ENCODE peak calls at places on chromosome 19, in six cellular contexts. One of them, this sample, is unnamed.

GRCh38 chr19:35090795-35091214 is 24.8 kb upstream of the FXYD3 start:
- DNase-seq in natural killer cell treated with Interleukin-12 subunit alpha and Interleukin-12 subunit beta and Interleukin-15 and Interleukin-18, amount 100 ng/mL, for 72 hours: no peak
- DNase-seq in AG10803: no peak
- DNase-seq in choroid plexus epithelial cell: no peak
- DNase-seq in stimulated activated CD8-positive, alpha-beta memory T cell treated with anti-CD3 and anti-CD28 coated beads, Interleukin-4, amount 100 ng/mL, for 1 hour: no peak
- DNase-seq in HFF-Myc: no peak
- DNase-seq in this sample: no peak

GRCh38 chr19:17772172-17772571 is 20.9 kb downstream of the FCHO1 start:
- DNase-seq in natural killer cell treated with Interleukin-12 subunit alpha and Interleukin-12 subunit beta and Interleukin-15 and Interleukin-18, amount 100 ng/mL, for 72 hours: no peak
- DNase-seq in AG10803: peak
- DNase-seq in choroid plexus epithelial cell: peak
- DNase-seq in stimulated activated CD8-positive, alpha-beta memory T cell treated with anti-CD3 and anti-CD28 coated beads, Interleukin-4, amount 100 ng/mL, for 1 hour: no peak
- DNase-seq in HFF-Myc: no peak
- DNase-seq in this sample: peak

GRCh38 chr19:42242071-42242511 is 311 bp downstream of the GSK3A start:
- DNase-seq in natural killer cell treated with Interleukin-12 subunit alpha and Interleukin-12 subunit beta and Interleukin-15 and Interleukin-18, amount 100 ng/mL, for 72 hours: peak
- DNase-seq in AG10803: peak
- DNase-seq in choroid plexus epithelial cell: peak
- DNase-seq in stimulated activated CD8-positive, alpha-beta memory T cell treated with anti-CD3 and anti-CD28 coated beads, Interleukin-4, amount 100 ng/mL, for 1 hour: no peak
- DNase-seq in HFF-Myc: no peak
- DNase-seq in this sample: no peak

GRCh38 chr19:9727644-9728043 is 40.9 kb downstream of the ZNF846 start:
- DNase-seq in natural killer cell treated with Interleukin-12 subunit alpha and Interleukin-12 subunit beta and Interleukin-15 and Interleukin-18, amount 100 ng/mL, for 72 hours: no peak
- DNase-seq in AG10803: no peak
- DNase-seq in choroid plexus epithelial cell: no peak
- DNase-seq in stimulated activated CD8-positive, alpha-beta memory T cell treated with anti-CD3 and anti-CD28 coated beads, Interleukin-4, amount 100 ng/mL, for 1 hour: no peak
- DNase-seq in HFF-Myc: no peak
- DNase-seq in this sample: no peak

GRCh38 chr19:7917292-7918061 is 2.7 kb upstream of the SNAPC2 start:
- DNase-seq in natural killer cell treated with Interleukin-12 subunit alpha and Interleukin-12 subunit beta and Interleukin-15 and Interleukin-18, amount 100 ng/mL, for 72 hours: no peak
- DNase-seq in AG10803: peak
- DNase-seq in choroid plexus epithelial cell: peak
- DNase-seq in stimulated activated CD8-positive, alpha-beta memory T cell treated with anti-CD3 and anti-CD28 coated beads, Interleukin-4, amount 100 ng/mL, for 1 hour: no peak
- DNase-seq in HFF-Myc: no peak
- DNase-seq in this sample: peak

GRCh38 chr19:52959613-52960295 is 2.9 kb downstream of the ZNF816 start:
- DNase-seq in natural killer cell treated with Interleukin-12 subunit alpha and Interleukin-12 subunit beta and Interleukin-15 and Interleukin-18, amount 100 ng/mL, for 72 hours: no peak
- DNase-seq in AG10803: no peak
- DNase-seq in choroid plexus epithelial cell: no peak
- DNase-seq in stimulated activated CD8-positive, alpha-beta memory T cell treated with anti-CD3 and anti-CD28 coated beads, Interleukin-4, amount 100 ng/mL, for 1 hour: no peak
- DNase-seq in HFF-Myc: no peak
- DNase-seq in this sample: no peak

GRCh38 chr19:14139944-14140343 is 3.6 kb upstream of the ASF1B start:
- DNase-seq in natural killer cell treated with Interleukin-12 subunit alpha and Interleukin-12 subunit beta and Interleukin-15 and Interleukin-18, amount 100 ng/mL, for 72 hours: no peak
- DNase-seq in AG10803: no peak
- DNase-seq in choroid plexus epithelial cell: no peak
- DNase-seq in stimulated activated CD8-positive, alpha-beta memory T cell treated with anti-CD3 and anti-CD28 coated beads, Interleukin-4, amount 100 ng/mL, for 1 hour: no peak
- DNase-seq in HFF-Myc: peak
- DNase-seq in this sample: peak

GRCh38 chr19:55809381-55810058 is 22.3 kb downstream of the NLRP11 start:
- DNase-seq in natural killer cell treated with Interleukin-12 subunit alpha and Interleukin-12 subunit beta and Interleukin-15 and Interleukin-18, amount 100 ng/mL, for 72 hours: no peak
- DNase-seq in AG10803: peak
- DNase-seq in choroid plexus epithelial cell: peak
- DNase-seq in stimulated activated CD8-positive, alpha-beta memory T cell treated with anti-CD3 and anti-CD28 coated beads, Interleukin-4, amount 100 ng/mL, for 1 hour: no peak
- DNase-seq in HFF-Myc: peak
- DNase-seq in this sample: peak

GRCh38 chr19:40241809-40242384 is 15.4 kb upstream of the CCNP start:
- DNase-seq in natural killer cell treated with Interleukin-12 subunit alpha and Interleukin-12 subunit beta and Interleukin-15 and Interleukin-18, amount 100 ng/mL, for 72 hours: peak
- DNase-seq in AG10803: no peak
- DNase-seq in choroid plexus epithelial cell: no peak
- DNase-seq in stimulated activated CD8-positive, alpha-beta memory T cell treated with anti-CD3 and anti-CD28 coated beads, Interleukin-4, amount 100 ng/mL, for 1 hour: no peak
- DNase-seq in HFF-Myc: no peak
- DNase-seq in this sample: no peak

GRCh38 chr19:3670796-3671679 is 29.2 kb downstream of the PIP5K1C start:
- DNase-seq in natural killer cell treated with Interleukin-12 subunit alpha and Interleukin-12 subunit beta and Interleukin-15 and Interleukin-18, amount 100 ng/mL, for 72 hours: peak
- DNase-seq in AG10803: peak
- DNase-seq in choroid plexus epithelial cell: peak
- DNase-seq in stimulated activated CD8-positive, alpha-beta memory T cell treated with anti-CD3 and anti-CD28 coated beads, Interleukin-4, amount 100 ng/mL, for 1 hour: no peak
- DNase-seq in HFF-Myc: no peak
- DNase-seq in this sample: peak

GRCh38 chr19:13623686-13624405 is 117.6 kb upstream of the CACNA1A start:
- DNase-seq in natural killer cell treated with Interleukin-12 subunit alpha and Interleukin-12 subunit beta and Interleukin-15 and Interleukin-18, amount 100 ng/mL, for 72 hours: no peak
- DNase-seq in AG10803: no peak
- DNase-seq in choroid plexus epithelial cell: no peak
- DNase-seq in stimulated activated CD8-positive, alpha-beta memory T cell treated with anti-CD3 and anti-CD28 coated beads, Interleukin-4, amount 100 ng/mL, for 1 hour: no peak
- DNase-seq in HFF-Myc: no peak
- DNase-seq in this sample: no peak

GRCh38 chr19:8335343-8336071 is 7.6 kb downstream of the KANK3 start:
- DNase-seq in natural killer cell treated with Interleukin-12 subunit alpha and Interleukin-12 subunit beta and Interleukin-15 and Interleukin-18, amount 100 ng/mL, for 72 hours: no peak
- DNase-seq in AG10803: no peak
- DNase-seq in choroid plexus epithelial cell: no peak
- DNase-seq in stimulated activated CD8-positive, alpha-beta memory T cell treated with anti-CD3 and anti-CD28 coated beads, Interleukin-4, amount 100 ng/mL, for 1 hour: no peak
- DNase-seq in HFF-Myc: no peak
- DNase-seq in this sample: no peak

GRCh38 chr19:2249880-2250764 is 999 bp downstream of the AMH start:
- DNase-seq in natural killer cell treated with Interleukin-12 subunit alpha and Interleukin-12 subunit beta and Interleukin-15 and Interleukin-18, amount 100 ng/mL, for 72 hours: no peak
- DNase-seq in AG10803: no peak
- DNase-seq in choroid plexus epithelial cell: no peak
- DNase-seq in stimulated activated CD8-positive, alpha-beta memory T cell treated with anti-CD3 and anti-CD28 coated beads, Interleukin-4, amount 100 ng/mL, for 1 hour: no peak
- DNase-seq in HFF-Myc: no peak
- DNase-seq in this sample: no peak

GRCh38 chr19:48203794-48204628 is 33.5 kb downstream of the ZSWIM9 start:
- DNase-seq in natural killer cell treated with Interleukin-12 subunit alpha and Interleukin-12 subunit beta and Interleukin-15 and Interleukin-18, amount 100 ng/mL, for 72 hours: peak
- DNase-seq in AG10803: peak
- DNase-seq in choroid plexus epithelial cell: peak
- DNase-seq in stimulated activated CD8-positive, alpha-beta memory T cell treated with anti-CD3 and anti-CD28 coated beads, Interleukin-4, amount 100 ng/mL, for 1 hour: peak
- DNase-seq in HFF-Myc: peak
- DNase-seq in this sample: peak

GRCh38 chr19:55258476-55258827 is 365 bp downstream of the PPP6R1 start:
- DNase-seq in natural killer cell treated with Interleukin-12 subunit alpha and Interleukin-12 subunit beta and Interleukin-15 and Interleukin-18, amount 100 ng/mL, for 72 hours: peak
- DNase-seq in AG10803: no peak
- DNase-seq in choroid plexus epithelial cell: no peak
- DNase-seq in stimulated activated CD8-positive, alpha-beta memory T cell treated with anti-CD3 and anti-CD28 coated beads, Interleukin-4, amount 100 ng/mL, for 1 hour: no peak
- DNase-seq in HFF-Myc: no peak
- DNase-seq in this sample: no peak

GRCh38 chr19:12672744-12673143 is 6.1 kb downstream of the WDR83 start:
- DNase-seq in natural killer cell treated with Interleukin-12 subunit alpha and Interleukin-12 subunit beta and Interleukin-15 and Interleukin-18, amount 100 ng/mL, for 72 hours: no peak
- DNase-seq in AG10803: no peak
- DNase-seq in choroid plexus epithelial cell: no peak
- DNase-seq in stimulated activated CD8-positive, alpha-beta memory T cell treated with anti-CD3 and anti-CD28 coated beads, Interleukin-4, amount 100 ng/mL, for 1 hour: no peak
- DNase-seq in HFF-Myc: no peak
- DNase-seq in this sample: no peak

GRCh38 chr19:41886761-41887710 is 4.1 kb downstream of the ARHGEF1 start:
- DNase-seq in natural killer cell treated with Interleukin-12 subunit alpha and Interleukin-12 subunit beta and Interleukin-15 and Interleukin-18, amount 100 ng/mL, for 72 hours: peak
- DNase-seq in AG10803: no peak
- DNase-seq in choroid plexus epithelial cell: no peak
- DNase-seq in stimulated activated CD8-positive, alpha-beta memory T cell treated with anti-CD3 and anti-CD28 coated beads, Interleukin-4, amount 100 ng/mL, for 1 hour: peak
- DNase-seq in HFF-Myc: no peak
- DNase-seq in this sample: no peak

GRCh38 chr19:3234800-3235199 is 10.3 kb downstream of the CELF5 start:
- DNase-seq in natural killer cell treated with Interleukin-12 subunit alpha and Interleukin-12 subunit beta and Interleukin-15 and Interleukin-18, amount 100 ng/mL, for 72 hours: no peak
- DNase-seq in AG10803: no peak
- DNase-seq in choroid plexus epithelial cell: no peak
- DNase-seq in stimulated activated CD8-positive, alpha-beta memory T cell treated with anti-CD3 and anti-CD28 coated beads, Interleukin-4, amount 100 ng/mL, for 1 hour: no peak
- DNase-seq in HFF-Myc: no peak
- DNase-seq in this sample: no peak

GRCh38 chr19:35811317-35812219 is 1.1 kb downstream of the PRODH2 start:
- DNase-seq in natural killer cell treated with Interleukin-12 subunit alpha and Interleukin-12 subunit beta and Interleukin-15 and Interleukin-18, amount 100 ng/mL, for 72 hours: no peak
- DNase-seq in AG10803: no peak
- DNase-seq in choroid plexus epithelial cell: no peak
- DNase-seq in stimulated activated CD8-positive, alpha-beta memory T cell treated with anti-CD3 and anti-CD28 coated beads, Interleukin-4, amount 100 ng/mL, for 1 hour: no peak
- DNase-seq in HFF-Myc: no peak
- DNase-seq in this sample: no peak

GRCh38 chr19:15136234-15136954 is 29.2 kb downstream of the SYDE1 start:
- DNase-seq in natural killer cell treated with Interleukin-12 subunit alpha and Interleukin-12 subunit beta and Interleukin-15 and Interleukin-18, amount 100 ng/mL, for 72 hours: no peak
- DNase-seq in AG10803: no peak
- DNase-seq in choroid plexus epithelial cell: peak
- DNase-seq in stimulated activated CD8-positive, alpha-beta memory T cell treated with anti-CD3 and anti-CD28 coated beads, Interleukin-4, amount 100 ng/mL, for 1 hour: no peak
- DNase-seq in HFF-Myc: no peak
- DNase-seq in this sample: no peak

GRCh38 chr19:53520547-53521372 is 17.2 kb upstream of the ZNF331 start:
- DNase-seq in natural killer cell treated with Interleukin-12 subunit alpha and Interleukin-12 subunit beta and Interleukin-15 and Interleukin-18, amount 100 ng/mL, for 72 hours: peak
- DNase-seq in AG10803: peak
- DNase-seq in choroid plexus epithelial cell: peak
- DNase-seq in stimulated activated CD8-positive, alpha-beta memory T cell treated with anti-CD3 and anti-CD28 coated beads, Interleukin-4, amount 100 ng/mL, for 1 hour: peak
- DNase-seq in HFF-Myc: peak
- DNase-seq in this sample: peak

GRCh38 chr19:10269333-10270179 is 1.4 kb upstream of the ICAM1 start:
- DNase-seq in natural killer cell treated with Interleukin-12 subunit alpha and Interleukin-12 subunit beta and Interleukin-15 and Interleukin-18, amount 100 ng/mL, for 72 hours: peak
- DNase-seq in AG10803: peak
- DNase-seq in choroid plexus epithelial cell: peak
- DNase-seq in stimulated activated CD8-positive, alpha-beta memory T cell treated with anti-CD3 and anti-CD28 coated beads, Interleukin-4, amount 100 ng/mL, for 1 hour: peak
- DNase-seq in HFF-Myc: no peak
- DNase-seq in this sample: peak

GRCh38 chr19:2173841-2174577 is 10.3 kb downstream of the DOT1L start:
- DNase-seq in natural killer cell treated with Interleukin-12 subunit alpha and Interleukin-12 subunit beta and Interleukin-15 and Interleukin-18, amount 100 ng/mL, for 72 hours: no peak
- DNase-seq in AG10803: no peak
- DNase-seq in choroid plexus epithelial cell: peak
- DNase-seq in stimulated activated CD8-positive, alpha-beta memory T cell treated with anti-CD3 and anti-CD28 coated beads, Interleukin-4, amount 100 ng/mL, for 1 hour: no peak
- DNase-seq in HFF-Myc: no peak
- DNase-seq in this sample: no peak

GRCh38 chr19:48896191-48896720 is 2.3 kb downstream of the TULP2 start:
- DNase-seq in natural killer cell treated with Interleukin-12 subunit alpha and Interleukin-12 subunit beta and Interleukin-15 and Interleukin-18, amount 100 ng/mL, for 72 hours: no peak
- DNase-seq in AG10803: peak
- DNase-seq in choroid plexus epithelial cell: peak
- DNase-seq in stimulated activated CD8-positive, alpha-beta memory T cell treated with anti-CD3 and anti-CD28 coated beads, Interleukin-4, amount 100 ng/mL, for 1 hour: no peak
- DNase-seq in HFF-Myc: no peak
- DNase-seq in this sample: no peak

GRCh38 chr19:6772028-6772865 is at the start of gene VAV1:
- DNase-seq in natural killer cell treated with Interleukin-12 subunit alpha and Interleukin-12 subunit beta and Interleukin-15 and Interleukin-18, amount 100 ng/mL, for 72 hours: peak
- DNase-seq in AG10803: no peak
- DNase-seq in choroid plexus epithelial cell: no peak
- DNase-seq in stimulated activated CD8-positive, alpha-beta memory T cell treated with anti-CD3 and anti-CD28 coated beads, Interleukin-4, amount 100 ng/mL, for 1 hour: peak
- DNase-seq in HFF-Myc: no peak
- DNase-seq in this sample: no peak

GRCh38 chr19:41248895-41249294 is 15.3 kb upstream of the HNRNPUL1 start:
- DNase-seq in natural killer cell treated with Interleukin-12 subunit alpha and Interleukin-12 subunit beta and Interleukin-15 and Interleukin-18, amount 100 ng/mL, for 72 hours: no peak
- DNase-seq in AG10803: no peak
- DNase-seq in choroid plexus epithelial cell: no peak
- DNase-seq in stimulated activated CD8-positive, alpha-beta memory T cell treated with anti-CD3 and anti-CD28 coated beads, Interleukin-4, amount 100 ng/mL, for 1 hour: no peak
- DNase-seq in HFF-Myc: no peak
- DNase-seq in this sample: no peak

GRCh38 chr19:38831142-38831605 is 420 bp downstream of the ECH1 start:
- DNase-seq in natural killer cell treated with Interleukin-12 subunit alpha and Interleukin-12 subunit beta and Interleukin-15 and Interleukin-18, amount 100 ng/mL, for 72 hours: peak
- DNase-seq in AG10803: peak
- DNase-seq in choroid plexus epithelial cell: peak
- DNase-seq in stimulated activated CD8-positive, alpha-beta memory T cell treated with anti-CD3 and anti-CD28 coated beads, Interleukin-4, amount 100 ng/mL, for 1 hour: no peak
- DNase-seq in HFF-Myc: no peak
- DNase-seq in this sample: peak

GRCh38 chr19:30669329-30670010 is 297.3 kb downstream of the ZNF536 start:
- DNase-seq in natural killer cell treated with Interleukin-12 subunit alpha and Interleukin-12 subunit beta and Interleukin-15 and Interleukin-18, amount 100 ng/mL, for 72 hours: no peak
- DNase-seq in AG10803: peak
- DNase-seq in choroid plexus epithelial cell: peak
- DNase-seq in stimulated activated CD8-positive, alpha-beta memory T cell treated with anti-CD3 and anti-CD28 coated beads, Interleukin-4, amount 100 ng/mL, for 1 hour: peak
- DNase-seq in HFF-Myc: no peak
- DNase-seq in this sample: peak

GRCh38 chr19:58085348-58085875 is 12.6 kb downstream of the ZSCAN18 start:
- DNase-seq in natural killer cell treated with Interleukin-12 subunit alpha and Interleukin-12 subunit beta and Interleukin-15 and Interleukin-18, amount 100 ng/mL, for 72 hours: no peak
- DNase-seq in AG10803: no peak
- DNase-seq in choroid plexus epithelial cell: no peak
- DNase-seq in stimulated activated CD8-positive, alpha-beta memory T cell treated with anti-CD3 and anti-CD28 coated beads, Interleukin-4, amount 100 ng/mL, for 1 hour: no peak
- DNase-seq in HFF-Myc: no peak
- DNase-seq in this sample: no peak

GRCh38 chr19:46533085-46534081 is 37.7 kb upstream of the PNMA8B start:
- DNase-seq in natural killer cell treated with Interleukin-12 subunit alpha and Interleukin-12 subunit beta and Interleukin-15 and Interleukin-18, amount 100 ng/mL, for 72 hours: no peak
- DNase-seq in AG10803: no peak
- DNase-seq in choroid plexus epithelial cell: peak
- DNase-seq in stimulated activated CD8-positive, alpha-beta memory T cell treated with anti-CD3 and anti-CD28 coated beads, Interleukin-4, amount 100 ng/mL, for 1 hour: no peak
- DNase-seq in HFF-Myc: no peak
- DNase-seq in this sample: no peak

GRCh38 chr19:17326595-17326966 is 8.1 kb downstream of the ANO8 start:
- DNase-seq in natural killer cell treated with Interleukin-12 subunit alpha and Interleukin-12 subunit beta and Interleukin-15 and Interleukin-18, amount 100 ng/mL, for 72 hours: no peak
- DNase-seq in AG10803: no peak
- DNase-seq in choroid plexus epithelial cell: no peak
- DNase-seq in stimulated activated CD8-positive, alpha-beta memory T cell treated with anti-CD3 and anti-CD28 coated beads, Interleukin-4, amount 100 ng/mL, for 1 hour: no peak
- DNase-seq in HFF-Myc: no peak
- DNase-seq in this sample: no peak

GRCh38 chr19:42122691-42123607 is 9.3 kb downstream of the POU2F2 start:
- DNase-seq in natural killer cell treated with Interleukin-12 subunit alpha and Interleukin-12 subunit beta and Interleukin-15 and Interleukin-18, amount 100 ng/mL, for 72 hours: no peak
- DNase-seq in AG10803: no peak
- DNase-seq in choroid plexus epithelial cell: no peak
- DNase-seq in stimulated activated CD8-positive, alpha-beta memory T cell treated with anti-CD3 and anti-CD28 coated beads, Interleukin-4, amount 100 ng/mL, for 1 hour: peak
- DNase-seq in HFF-Myc: no peak
- DNase-seq in this sample: no peak

GRCh38 chr19:35248310-35249145 is at the start of gene LSR:
- DNase-seq in natural killer cell treated with Interleukin-12 subunit alpha and Interleukin-12 subunit beta and Interleukin-15 and Interleukin-18, amount 100 ng/mL, for 72 hours: no peak
- DNase-seq in AG10803: no peak
- DNase-seq in choroid plexus epithelial cell: no peak
- DNase-seq in stimulated activated CD8-positive, alpha-beta memory T cell treated with anti-CD3 and anti-CD28 coated beads, Interleukin-4, amount 100 ng/mL, for 1 hour: peak
- DNase-seq in HFF-Myc: no peak
- DNase-seq in this sample: no peak

GRCh38 chr19:45249261-45250033 is 1.6 kb upstream of the MARK4 start:
- DNase-seq in natural killer cell treated with Interleukin-12 subunit alpha and Interleukin-12 subunit beta and Interleukin-15 and Interleukin-18, amount 100 ng/mL, for 72 hours: no peak
- DNase-seq in AG10803: no peak
- DNase-seq in choroid plexus epithelial cell: no peak
- DNase-seq in stimulated activated CD8-positive, alpha-beta memory T cell treated with anti-CD3 and anti-CD28 coated beads, Interleukin-4, amount 100 ng/mL, for 1 hour: no peak
- DNase-seq in HFF-Myc: no peak
- DNase-seq in this sample: no peak

GRCh38 chr19:35501684-35502083 is 11.4 kb upstream of the KRTDAP start:
- DNase-seq in natural killer cell treated with Interleukin-12 subunit alpha and Interleukin-12 subunit beta and Interleukin-15 and Interleukin-18, amount 100 ng/mL, for 72 hours: no peak
- DNase-seq in AG10803: no peak
- DNase-seq in choroid plexus epithelial cell: no peak
- DNase-seq in stimulated activated CD8-positive, alpha-beta memory T cell treated with anti-CD3 and anti-CD28 coated beads, Interleukin-4, amount 100 ng/mL, for 1 hour: no peak
- DNase-seq in HFF-Myc: no peak
- DNase-seq in this sample: no peak

GRCh38 chr19:28387507-28387906 is 825.4 kb downstream of the UQCRFS1 start:
- DNase-seq in natural killer cell treated with Interleukin-12 subunit alpha and Interleukin-12 subunit beta and Interleukin-15 and Interleukin-18, amount 100 ng/mL, for 72 hours: no peak
- DNase-seq in AG10803: no peak
- DNase-seq in choroid plexus epithelial cell: no peak
- DNase-seq in stimulated activated CD8-positive, alpha-beta memory T cell treated with anti-CD3 and anti-CD28 coated beads, Interleukin-4, amount 100 ng/mL, for 1 hour: no peak
- DNase-seq in HFF-Myc: no peak
- DNase-seq in this sample: no peak

GRCh38 chr19:1041835-1042685 is 2.2 kb downstream of the ABCA7 start:
- DNase-seq in natural killer cell treated with Interleukin-12 subunit alpha and Interleukin-12 subunit beta and Interleukin-15 and Interleukin-18, amount 100 ng/mL, for 72 hours: no peak
- DNase-seq in AG10803: no peak
- DNase-seq in choroid plexus epithelial cell: no peak
- DNase-seq in stimulated activated CD8-positive, alpha-beta memory T cell treated with anti-CD3 and anti-CD28 coated beads, Interleukin-4, amount 100 ng/mL, for 1 hour: no peak
- DNase-seq in HFF-Myc: no peak
- DNase-seq in this sample: no peak

GRCh38 chr19:2827840-2828489 is 8.3 kb downstream of the ZNF554 start:
- DNase-seq in natural killer cell treated with Interleukin-12 subunit alpha and Interleukin-12 subunit beta and Interleukin-15 and Interleukin-18, amount 100 ng/mL, for 72 hours: no peak
- DNase-seq in AG10803: no peak
- DNase-seq in choroid plexus epithelial cell: no peak
- DNase-seq in stimulated activated CD8-positive, alpha-beta memory T cell treated with anti-CD3 and anti-CD28 coated beads, Interleukin-4, amount 100 ng/mL, for 1 hour: no peak
- DNase-seq in HFF-Myc: no peak
- DNase-seq in this sample: no peak